ENCODE peak calls at places on chromosomes 13 and 19, in four cellular contexts. One of them, this sample, is unnamed.

GRCh38 chr13:113192902-113193301 is 15.6 kb downstream of the PCID2 start:
- DNase-seq in GM12878: no peak
- DNase-seq in HL-60: no peak
- DNase-seq in K562: no peak
- DNase-seq in this sample: no peak

GRCh38 chr19:49684251-49684982 is 5.0 kb upstream of the ADM5 start:
- DNase-seq in GM12878: no peak
- DNase-seq in HL-60: no peak
- DNase-seq in K562: no peak
- DNase-seq in this sample: no peak

GRCh38 chr13:113832204-113832603 is 31.7 kb downstream of the GAS6 start:
- DNase-seq in HL-60: no peak
- DNase-seq in K562: no peak
- DNase-seq in GM12878: no peak
- DNase-seq in this sample: no peak

GRCh38 chr13:71869274-71869673 is 2.3 kb upstream of the DACH1 start:
- DNase-seq in K562: no peak
- DNase-seq in HL-60: no peak
- DNase-seq in GM12878: no peak
- DNase-seq in this sample: no peak

GRCh38 chr19:5193192-5193591 is 147.4 kb downstream of the PTPRS start:
- DNase-seq in K562: no peak
- DNase-seq in HL-60: no peak
- DNase-seq in GM12878: no peak
- DNase-seq in this sample: no peak

GRCh38 chr19:35141627-35142401 is 1.2 kb upstream of the FXYD7 start:
- DNase-seq in GM12878: no peak
- DNase-seq in HL-60: no peak
- DNase-seq in K562: no peak
- DNase-seq in this sample: no peak

GRCh38 chr13:24116103-24116502 is 44.4 kb upstream of the SPATA13 start:
- DNase-seq in K562: no peak
- DNase-seq in GM12878: no peak
- DNase-seq in HL-60: no peak
- DNase-seq in this sample: no peak

GRCh38 chr19:2059422-2060201 is 8.6 kb upstream of the MKNK2 start:
- DNase-seq in HL-60: no peak
- DNase-seq in GM12878: no peak
- DNase-seq in K562: no peak
- DNase-seq in this sample: no peak

GRCh38 chr13:113903912-113904311 is 40.0 kb upstream of the GAS6 start:
- DNase-seq in HL-60: no peak
- DNase-seq in K562: no peak
- DNase-seq in GM12878: no peak
- DNase-seq in this sample: no peak

GRCh38 chr13:73945371-73945770 is 188.8 kb downstream of the KLF12 start:
- DNase-seq in K562: no peak
- DNase-seq in GM12878: no peak
- DNase-seq in HL-60: no peak
- DNase-seq in this sample: no peak

GRCh38 chr13:96834626-96835025 is 159.7 kb downstream of the OXGR1 start:
- DNase-seq in GM12878: no peak
- DNase-seq in K562: no peak
- DNase-seq in HL-60: no peak
- DNase-seq in this sample: no peak

GRCh38 chr19:1062387-1063029 is 4.5 kb upstream of the ARHGAP45 start:
- DNase-seq in HL-60: no peak
- DNase-seq in GM12878: no peak
- DNase-seq in K562: peak; percentile 81
- DNase-seq in this sample: no peak

GRCh38 chr19:38638461-38638860 is 9.0 kb upstream of the ACTN4 start:
- DNase-seq in GM12878: no peak
- DNase-seq in K562: no peak
- DNase-seq in HL-60: no peak
- DNase-seq in this sample: no peak

GRCh38 chr13:91351980-91352379 is 4.5 kb downstream of the MIR17HG start:
- DNase-seq in K562: peak; percentile 42
- DNase-seq in GM12878: no peak
- DNase-seq in HL-60: no peak
- DNase-seq in this sample: no peak
- TF ChIP-seq SPI1 in K562: no peak
- TF ChIP-seq SPI1 in GM12878: no peak
- TF ChIP-seq SPI1 in HL-60: no peak
- TF ChIP-seq SPI1 in this sample: no peak

GRCh38 chr13:111389621-111390521 is 69.4 kb downstream of the TEX29 start:
- DNase-seq in K562: no peak
- DNase-seq in GM12878: no peak
- DNase-seq in HL-60: no peak
- DNase-seq in this sample: no peak
- TF ChIP-seq SPI1 in K562: no peak
- TF ChIP-seq SPI1 in GM12878: no peak
- TF ChIP-seq SPI1 in HL-60: no peak
- TF ChIP-seq SPI1 in this sample: no peak

GRCh38 chr13:99316224-99316623 is 9.0 kb upstream of the GPR183 start:
- DNase-seq in GM12878: no peak
- DNase-seq in K562: no peak
- DNase-seq in HL-60: no peak
- DNase-seq in this sample: no peak
- TF ChIP-seq SPI1 in GM12878: no peak
- TF ChIP-seq SPI1 in K562: no peak
- TF ChIP-seq SPI1 in HL-60: no peak
- TF ChIP-seq SPI1 in this sample: no peak

GRCh38 chr13:110387451-110388140 is 80.5 kb downstream of the COL4A2 start:
- DNase-seq in GM12878: no peak
- DNase-seq in HL-60: peak; percentile 21
- DNase-seq in K562: no peak
- DNase-seq in this sample: peak; percentile 41
- TF ChIP-seq SPI1 in GM12878: no peak
- TF ChIP-seq SPI1 in HL-60: peak; percentile 68
- TF ChIP-seq SPI1 in K562: no peak
- TF ChIP-seq SPI1 in this sample: peak; percentile 10

GRCh38 chr19:18254546-18255500 is 19.4 kb downstream of the IQCN start:
- DNase-seq in K562: no peak
- DNase-seq in GM12878: no peak
- DNase-seq in HL-60: no peak
- DNase-seq in this sample: no peak

GRCh38 chr19:18253716-18254115 is 20.5 kb downstream of the IQCN start:
- DNase-seq in HL-60: no peak
- DNase-seq in K562: no peak
- DNase-seq in GM12878: no peak
- DNase-seq in this sample: no peak

GRCh38 chr19:18252370-18252717 is 21.9 kb downstream of the IQCN start:
- DNase-seq in K562: no peak
- DNase-seq in HL-60: no peak
- DNase-seq in GM12878: no peak
- DNase-seq in this sample: no peak

GRCh38 chr19:18251587-18252369 is 22.5 kb downstream of the IQCN start:
- DNase-seq in GM12878: peak; percentile 40
- DNase-seq in K562: peak; percentile 77
- DNase-seq in HL-60: peak; percentile 52
- DNase-seq in this sample: peak; percentile 80

GRCh38 chr19:18253130-18253529 is 21.1 kb downstream of the IQCN start:
- DNase-seq in HL-60: no peak
- DNase-seq in K562: no peak
- DNase-seq in GM12878: no peak
- DNase-seq in this sample: no peak
- TF ChIP-seq SPI1 in HL-60: no peak
- TF ChIP-seq SPI1 in K562: no peak
- TF ChIP-seq SPI1 in GM12878: no peak
- TF ChIP-seq SPI1 in this sample: no peak

This sample was measured in GM12891.